ENCODE peak calls at places on chromosomes 13 and 19, in five cellular contexts. One of them, this sample, is unnamed.
A peak's percentile ranks its signal among the peaks of the same experiment; 100 is the strongest.

GRCh38 chr19:28208745-28209144 is 1004.2 kb downstream of the UQCRFS1 start:
- DNase-seq in endothelial cell: no peak
- DNase-seq in progenitor cell of endocrine pancreas: no peak
- DNase-seq in uterus: no peak
- DNase-seq in kidney: no peak
- DNase-seq in this sample: no peak

GRCh38 chr13:110560606-110561334 is 752 bp downstream of the RAB20 start:
- DNase-seq in endothelial cell: peak; percentile 36
- DNase-seq in progenitor cell of endocrine pancreas: no peak
- DNase-seq in uterus: peak; percentile 33
- DNase-seq in kidney: no peak
- DNase-seq in this sample: no peak

GRCh38 chr19:30596813-30597399 is 224.7 kb downstream of the ZNF536 start:
- DNase-seq in endothelial cell: no peak
- DNase-seq in progenitor cell of endocrine pancreas: no peak
- DNase-seq in uterus: no peak
- DNase-seq in kidney: no peak
- DNase-seq in this sample: no peak

GRCh38 chr19:46783670-46784069 is 4.7 kb downstream of the SLC1A5 start:
- DNase-seq in endothelial cell: no peak
- DNase-seq in progenitor cell of endocrine pancreas: no peak
- DNase-seq in uterus: no peak
- DNase-seq in kidney: no peak
- DNase-seq in this sample: no peak

GRCh38 chr13:52949744-52950143 is 78.9 kb upstream of the OLFM4 start:
- DNase-seq in endothelial cell: no peak
- DNase-seq in progenitor cell of endocrine pancreas: no peak
- DNase-seq in uterus: no peak
- DNase-seq in kidney: no peak
- DNase-seq in this sample: no peak

GRCh38 chr13:71699342-71699741 is 167.7 kb downstream of the DACH1 start:
- DNase-seq in endothelial cell: no peak
- DNase-seq in progenitor cell of endocrine pancreas: no peak
- DNase-seq in uterus: no peak
- DNase-seq in kidney: no peak
- DNase-seq in this sample: no peak

GRCh38 chr13:50544226-50544625 is 299.3 kb downstream of the DLEU7 start:
- DNase-seq in endothelial cell: no peak
- DNase-seq in progenitor cell of endocrine pancreas: no peak
- DNase-seq in uterus: no peak
- DNase-seq in kidney: no peak
- DNase-seq in this sample: no peak

GRCh38 chr13:109872864-109873263 is 86.5 kb upstream of the IRS2 start:
- DNase-seq in endothelial cell: no peak
- DNase-seq in progenitor cell of endocrine pancreas: no peak
- DNase-seq in uterus: no peak
- DNase-seq in kidney: no peak
- DNase-seq in this sample: no peak

GRCh38 chr13:72255908-72256307 is 388.9 kb upstream of the DACH1 start:
- DNase-seq in endothelial cell: peak; percentile 56
- DNase-seq in progenitor cell of endocrine pancreas: peak; percentile 14
- DNase-seq in uterus: no peak
- DNase-seq in kidney: no peak
- DNase-seq in this sample: peak; percentile 5

GRCh38 chr13:31982124-31982523 is 49.5 kb upstream of the FRY start:
- DNase-seq in endothelial cell: no peak
- DNase-seq in progenitor cell of endocrine pancreas: no peak
- DNase-seq in uterus: no peak
- DNase-seq in kidney: no peak
- DNase-seq in this sample: peak; percentile 43

GRCh38 chr19:19460761-19461265 is 54.5 kb downstream of the TSSK6 start:
- DNase-seq in endothelial cell: peak; percentile 29
- DNase-seq in progenitor cell of endocrine pancreas: no peak
- DNase-seq in uterus: no peak
- DNase-seq in kidney: peak; percentile 89
- DNase-seq in this sample: no peak

GRCh38 chr13:72290962-72291681 is 424.1 kb upstream of the DACH1 start:
- DNase-seq in endothelial cell: no peak
- DNase-seq in progenitor cell of endocrine pancreas: no peak
- DNase-seq in uterus: no peak
- DNase-seq in kidney: no peak
- DNase-seq in this sample: peak; percentile 1

GRCh38 chr19:38355728-38356725 is 18.3 kb upstream of the PSMD8 start:
- DNase-seq in endothelial cell: no peak
- DNase-seq in progenitor cell of endocrine pancreas: no peak
- DNase-seq in uterus: no peak
- DNase-seq in kidney: peak; percentile 58
- DNase-seq in this sample: no peak

GRCh38 chr13:77832339-77833100 is 86.1 kb downstream of the EDNRB start:
- DNase-seq in endothelial cell: no peak
- DNase-seq in progenitor cell of endocrine pancreas: no peak
- DNase-seq in uterus: no peak
- DNase-seq in kidney: no peak
- DNase-seq in this sample: no peak

GRCh38 chr13:46179576-46180368 is 2.2 kb downstream of the LCP1 start:
- DNase-seq in endothelial cell: no peak
- DNase-seq in progenitor cell of endocrine pancreas: no peak
- DNase-seq in uterus: no peak
- DNase-seq in kidney: no peak
- DNase-seq in this sample: no peak

GRCh38 chr19:38538793-38539528 is 78.8 kb downstream of the MAP4K1 start:
- DNase-seq in endothelial cell: no peak
- DNase-seq in progenitor cell of endocrine pancreas: no peak
- DNase-seq in uterus: no peak
- DNase-seq in kidney: no peak
- DNase-seq in this sample: peak; percentile 23

GRCh38 chr13:76663941-76664340 is 222.3 kb downstream of the KCTD12 start:
- DNase-seq in endothelial cell: no peak
- DNase-seq in progenitor cell of endocrine pancreas: no peak
- DNase-seq in uterus: peak; percentile 26
- DNase-seq in kidney: no peak
- DNase-seq in this sample: no peak

GRCh38 chr13:72507394-72508199 is 219.8 kb downstream of the MZT1 start:
- DNase-seq in endothelial cell: no peak
- DNase-seq in progenitor cell of endocrine pancreas: no peak
- DNase-seq in uterus: no peak
- DNase-seq in kidney: no peak
- DNase-seq in this sample: no peak

DNA sequence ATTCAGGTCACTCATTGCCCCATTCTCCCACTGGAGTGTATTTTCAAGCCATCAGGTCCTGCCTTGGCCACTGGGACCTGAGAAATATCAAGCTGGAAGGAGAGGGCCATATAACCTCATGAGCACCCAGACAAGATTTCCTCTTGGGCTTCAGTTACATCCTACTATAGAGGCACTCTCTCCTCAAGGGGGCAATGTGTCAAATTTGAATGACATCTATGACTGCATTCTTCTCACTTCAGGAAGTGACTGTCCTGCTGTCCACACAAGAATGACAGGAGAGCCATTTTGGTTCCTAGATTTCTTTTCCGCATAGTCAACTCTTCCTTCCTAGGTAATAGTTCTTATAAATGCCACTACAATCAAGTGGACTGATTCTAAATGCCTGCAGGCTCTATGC is 416.2 kb downstream of the DIAPH3 start:
- DNase-seq in endothelial cell: no peak
- DNase-seq in progenitor cell of endocrine pancreas: no peak
- DNase-seq in uterus: no peak
- DNase-seq in kidney: no peak
- DNase-seq in this sample: no peak
- TF ChIP-seq CTCF in endothelial cell: no peak
- TF ChIP-seq CTCF in progenitor cell of endocrine pancreas: no peak
- TF ChIP-seq CTCF in uterus: no peak
- TF ChIP-seq CTCF in kidney: no peak
- TF ChIP-seq CTCF in this sample: no peak

DNA sequence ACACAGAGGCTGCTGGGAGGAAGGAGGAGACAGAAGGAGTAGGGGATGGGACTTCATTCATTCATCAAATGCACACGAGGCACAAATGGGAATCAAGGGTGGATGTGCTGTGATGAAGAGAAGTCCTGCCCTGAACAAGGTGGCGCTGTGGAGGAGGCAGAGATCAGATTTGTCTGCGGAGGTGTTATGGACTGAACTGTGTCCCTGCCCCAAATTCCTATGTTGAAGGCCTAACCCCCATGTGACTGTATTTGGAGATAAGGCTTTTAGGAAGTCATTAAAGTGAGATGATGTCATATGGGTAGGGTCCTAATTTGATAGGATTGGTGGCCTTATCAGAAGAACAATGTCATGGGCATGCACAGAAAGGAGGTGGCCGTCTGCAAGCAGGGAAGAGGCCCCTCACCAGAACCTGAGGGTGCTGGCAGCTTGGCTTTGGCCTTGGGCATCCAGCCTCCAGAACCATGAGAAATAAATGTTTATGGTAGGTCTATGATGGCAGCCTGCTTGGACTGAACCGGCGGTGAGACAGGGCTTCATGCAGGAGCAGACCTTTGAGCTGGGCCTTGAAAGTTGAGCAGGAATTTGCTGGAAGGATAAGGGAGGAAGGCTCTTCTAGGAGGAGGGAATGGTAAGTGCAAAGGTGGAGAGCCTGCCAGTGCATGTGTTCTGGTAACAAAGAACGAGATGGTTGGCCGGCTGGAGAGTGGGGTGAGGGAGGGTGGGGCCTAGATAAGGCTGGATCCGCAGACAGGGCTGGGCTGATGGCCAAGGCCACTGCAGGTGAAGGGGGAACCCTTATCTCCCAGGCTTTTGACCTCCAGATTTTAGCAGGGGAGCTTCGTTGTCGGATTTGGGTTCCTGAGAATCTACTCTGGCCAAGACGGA is 2.7 kb upstream of the CEBPA start:
- DNase-seq in endothelial cell: no peak
- DNase-seq in progenitor cell of endocrine pancreas: no peak
- DNase-seq in uterus: no peak
- DNase-seq in kidney: no peak
- DNase-seq in this sample: no peak
- TF ChIP-seq CTCF in endothelial cell: no peak
- TF ChIP-seq CTCF in progenitor cell of endocrine pancreas: no peak
- TF ChIP-seq CTCF in uterus: no peak
- TF ChIP-seq CTCF in kidney: no peak
- TF ChIP-seq CTCF in this sample: no peak

GRCh38 chr13:79340490-79340889 is 65.6 kb downstream of the RBM26 start:
- DNase-seq in endothelial cell: no peak
- DNase-seq in progenitor cell of endocrine pancreas: no peak
- DNase-seq in uterus: no peak
- DNase-seq in kidney: no peak
- DNase-seq in this sample: no peak
- TF ChIP-seq CTCF in endothelial cell: no peak
- TF ChIP-seq CTCF in progenitor cell of endocrine pancreas: peak; percentile 9
- TF ChIP-seq CTCF in uterus: no peak
- TF ChIP-seq CTCF in kidney: no peak
- TF ChIP-seq CTCF in this sample: no peak

GRCh38 chr19:42203700-42204099 is 13.8 kb downstream of the DEDD2 start:
- DNase-seq in endothelial cell: no peak
- DNase-seq in progenitor cell of endocrine pancreas: no peak
- DNase-seq in uterus: no peak
- DNase-seq in kidney: peak; percentile 26
- DNase-seq in this sample: no peak
- TF ChIP-seq CTCF in endothelial cell: no peak
- TF ChIP-seq CTCF in progenitor cell of endocrine pancreas: no peak
- TF ChIP-seq CTCF in uterus: no peak
- TF ChIP-seq CTCF in kidney: no peak
- TF ChIP-seq CTCF in this sample: no peak

GRCh38 chr13:40539954-40540706 is 126.3 kb downstream of the FOXO1 start:
- DNase-seq in endothelial cell: no peak
- DNase-seq in progenitor cell of endocrine pancreas: no peak
- DNase-seq in uterus: no peak
- DNase-seq in kidney: no peak
- DNase-seq in this sample: peak; percentile 43
- TF ChIP-seq CTCF in endothelial cell: no peak
- TF ChIP-seq CTCF in progenitor cell of endocrine pancreas: no peak
- TF ChIP-seq CTCF in uterus: no peak
- TF ChIP-seq CTCF in kidney: no peak
- TF ChIP-seq CTCF in this sample: no peak

GRCh38 chr19:11254662-11255061 is 7.7 kb downstream of the DOCK6 start:
- DNase-seq in endothelial cell: no peak
- DNase-seq in progenitor cell of endocrine pancreas: no peak
- DNase-seq in uterus: no peak
- DNase-seq in kidney: no peak
- DNase-seq in this sample: no peak
- TF ChIP-seq CTCF in endothelial cell: no peak
- TF ChIP-seq CTCF in progenitor cell of endocrine pancreas: peak; percentile 28
- TF ChIP-seq CTCF in uterus: no peak
- TF ChIP-seq CTCF in kidney: no peak
- TF ChIP-seq CTCF in this sample: no peak

GRCh38 chr19:3362217-3362907 is 4.0 kb upstream of the NFIC start:
- DNase-seq in endothelial cell: no peak
- DNase-seq in progenitor cell of endocrine pancreas: no peak
- DNase-seq in uterus: no peak
- DNase-seq in kidney: no peak
- DNase-seq in this sample: no peak

GRCh38 chr19:3361384-3362216 is 4.8 kb upstream of the NFIC start:
- DNase-seq in endothelial cell: no peak
- DNase-seq in progenitor cell of endocrine pancreas: no peak
- DNase-seq in uterus: no peak
- DNase-seq in kidney: no peak
- DNase-seq in this sample: no peak

GRCh38 chr19:3358919-3359849 is 7.2 kb upstream of the NFIC start:
- DNase-seq in endothelial cell: no peak
- DNase-seq in progenitor cell of endocrine pancreas: no peak
- DNase-seq in uterus: peak; percentile 65
- DNase-seq in kidney: peak; percentile 91
- DNase-seq in this sample: peak; percentile 37

GRCh38 chr19:3359850-3360493 is 6.4 kb upstream of the NFIC start:
- DNase-seq in endothelial cell: no peak
- DNase-seq in progenitor cell of endocrine pancreas: no peak
- DNase-seq in uterus: no peak
- DNase-seq in kidney: no peak
- DNase-seq in this sample: no peak

DNA sequence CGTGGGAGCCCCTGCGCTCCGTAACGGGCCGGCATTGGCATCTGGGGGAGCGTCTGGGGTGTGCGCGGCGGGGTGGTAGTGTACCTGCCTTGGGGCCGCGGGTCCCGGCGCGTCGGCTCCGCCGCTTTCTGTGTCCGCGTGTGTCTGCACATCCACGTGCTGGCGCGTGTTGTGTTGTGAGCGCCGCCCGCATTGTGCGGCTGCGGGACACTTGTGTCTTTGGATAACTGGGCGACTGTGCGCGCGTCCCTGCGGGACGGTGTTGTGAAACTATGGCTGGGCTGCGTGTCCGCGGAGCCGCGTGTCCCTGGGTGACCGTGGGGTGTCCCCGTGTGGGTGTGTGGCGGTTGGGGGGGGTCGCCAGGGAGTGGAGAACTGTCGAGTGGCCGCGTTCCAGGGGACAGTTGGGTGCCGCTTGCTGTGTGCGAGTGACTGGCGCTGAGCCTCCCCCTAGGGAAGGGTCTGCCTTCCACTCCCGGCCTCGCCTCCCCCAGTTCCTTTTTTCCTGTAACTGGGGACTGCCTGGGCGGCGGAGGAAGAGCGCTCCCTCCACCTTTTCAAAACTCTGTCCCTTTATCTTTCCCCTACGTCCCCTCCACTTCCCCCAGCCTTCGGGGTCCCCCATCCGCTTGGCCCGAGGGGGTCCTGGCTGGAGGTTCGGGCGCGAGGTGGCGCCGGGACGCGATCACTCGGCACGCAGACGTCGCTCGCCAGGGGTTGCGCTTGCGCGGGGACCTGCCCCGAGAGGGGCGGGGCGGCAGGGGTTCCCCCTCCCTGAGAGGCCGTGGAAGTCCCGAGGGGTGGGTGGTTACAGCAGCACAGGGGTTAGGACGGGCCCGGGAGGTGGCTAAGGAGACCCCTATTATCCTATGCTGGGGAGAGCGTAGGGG is 5.6 kb upstream of the NFIC start:
- DNase-seq in endothelial cell: no peak
- DNase-seq in progenitor cell of endocrine pancreas: no peak
- DNase-seq in uterus: peak; percentile 72
- DNase-seq in kidney: peak; percentile 92
- DNase-seq in this sample: no peak
- TF ChIP-seq CTCF in endothelial cell: no peak
- TF ChIP-seq CTCF in progenitor cell of endocrine pancreas: no peak
- TF ChIP-seq CTCF in uterus: peak; percentile 36
- TF ChIP-seq CTCF in kidney: no peak
- TF ChIP-seq CTCF in this sample: no peak